ENCODE peak calls at places on chromosomes 6 and 20, in seven cellular contexts. One of them, this sample, is unnamed.

GRCh38 chr6:56299916-56300315 is 52.5 kb upstream of the COL21A1 start:
- DNase-seq in naive thymus-derived CD8-positive, alpha-beta T cell: no peak
- DNase-seq in prostate gland: no peak
- DNase-seq in ELF-1: no peak
- DNase-seq in AG20443: no peak
- DNase-seq in IMR-90: no peak
- DNase-seq in HCT116: no peak
- DNase-seq in this sample: no peak

GRCh38 chr20:35088231-35088794 is 4.3 kb downstream of the TRPC4AP start:
- DNase-seq in naive thymus-derived CD8-positive, alpha-beta T cell: no peak
- DNase-seq in prostate gland: no peak
- DNase-seq in ELF-1: no peak
- DNase-seq in AG20443: no peak
- DNase-seq in IMR-90: peak
- DNase-seq in HCT116: no peak
- DNase-seq in this sample: no peak

GRCh38 chr6:150301871-150302800 is 66.7 kb upstream of the IYD start:
- DNase-seq in naive thymus-derived CD8-positive, alpha-beta T cell: no peak
- DNase-seq in prostate gland: no peak
- DNase-seq in ELF-1: no peak
- DNase-seq in AG20443: peak
- DNase-seq in IMR-90: peak
- DNase-seq in HCT116: peak
- DNase-seq in this sample: no peak

GRCh38 chr6:162056745-162057144 is 670.8 kb downstream of the PRKN start:
- DNase-seq in naive thymus-derived CD8-positive, alpha-beta T cell: no peak
- DNase-seq in prostate gland: no peak
- DNase-seq in ELF-1: peak
- DNase-seq in AG20443: peak
- DNase-seq in IMR-90: no peak
- DNase-seq in HCT116: no peak
- DNase-seq in this sample: no peak

GRCh38 chr6:30743099-30744053 is 889 bp upstream of the FLOT1 start:
- DNase-seq in naive thymus-derived CD8-positive, alpha-beta T cell: no peak
- DNase-seq in prostate gland: no peak
- DNase-seq in ELF-1: no peak
- DNase-seq in AG20443: peak
- DNase-seq in IMR-90: peak
- DNase-seq in HCT116: no peak
- DNase-seq in this sample: no peak

GRCh38 chr6:24779416-24779815 is 4.7 kb downstream of the GMNN start:
- DNase-seq in naive thymus-derived CD8-positive, alpha-beta T cell: no peak
- DNase-seq in prostate gland: peak
- DNase-seq in ELF-1: no peak
- DNase-seq in AG20443: no peak
- DNase-seq in IMR-90: peak
- DNase-seq in HCT116: no peak
- DNase-seq in this sample: no peak

GRCh38 chr6:143692696-143693095 is 14.9 kb downstream of the PHACTR2 start:
- DNase-seq in naive thymus-derived CD8-positive, alpha-beta T cell: no peak
- DNase-seq in prostate gland: no peak
- DNase-seq in ELF-1: no peak
- DNase-seq in AG20443: no peak
- DNase-seq in IMR-90: no peak
- DNase-seq in HCT116: no peak
- DNase-seq in this sample: no peak

GRCh38 chr20:11556410-11556809 is 361.3 kb upstream of the BTBD3 start:
- DNase-seq in naive thymus-derived CD8-positive, alpha-beta T cell: no peak
- DNase-seq in prostate gland: no peak
- DNase-seq in ELF-1: no peak
- DNase-seq in AG20443: no peak
- DNase-seq in IMR-90: no peak
- DNase-seq in HCT116: no peak
- DNase-seq in this sample: no peak

GRCh38 chr20:50331469-50332251 is 141.0 kb downstream of the CEBPB start:
- DNase-seq in naive thymus-derived CD8-positive, alpha-beta T cell: peak
- DNase-seq in prostate gland: no peak
- DNase-seq in ELF-1: no peak
- DNase-seq in AG20443: no peak
- DNase-seq in IMR-90: no peak
- DNase-seq in HCT116: no peak
- DNase-seq in this sample: no peak

GRCh38 chr6:35972471-35972985 is 51.6 kb upstream of the SRPK1 start:
- DNase-seq in naive thymus-derived CD8-positive, alpha-beta T cell: no peak
- DNase-seq in prostate gland: no peak
- DNase-seq in ELF-1: peak
- DNase-seq in AG20443: peak
- DNase-seq in IMR-90: no peak
- DNase-seq in HCT116: no peak
- DNase-seq in this sample: no peak

GRCh38 chr6:113998811-113999210 is 27.9 kb upstream of the HDAC2 start:
- DNase-seq in naive thymus-derived CD8-positive, alpha-beta T cell: no peak
- DNase-seq in prostate gland: no peak
- DNase-seq in ELF-1: no peak
- DNase-seq in AG20443: no peak
- DNase-seq in IMR-90: no peak
- DNase-seq in HCT116: no peak
- DNase-seq in this sample: no peak

GRCh38 chr6:35473849-35474128 is 5.6 kb downstream of the RPL10A start:
- DNase-seq in naive thymus-derived CD8-positive, alpha-beta T cell: no peak
- DNase-seq in prostate gland: no peak
- DNase-seq in ELF-1: no peak
- DNase-seq in AG20443: no peak
- DNase-seq in IMR-90: no peak
- DNase-seq in HCT116: no peak
- DNase-seq in this sample: no peak

GRCh38 chr6:13307508-13307995 is 20.8 kb downstream of the TBC1D7 start:
- DNase-seq in naive thymus-derived CD8-positive, alpha-beta T cell: no peak
- DNase-seq in prostate gland: no peak
- DNase-seq in ELF-1: no peak
- DNase-seq in AG20443: no peak
- DNase-seq in IMR-90: peak
- DNase-seq in HCT116: no peak
- DNase-seq in this sample: no peak

GRCh38 chr6:36666726-36667591 is 11.6 kb upstream of the CDKN1A start:
- DNase-seq in naive thymus-derived CD8-positive, alpha-beta T cell: no peak
- DNase-seq in prostate gland: peak
- DNase-seq in ELF-1: peak
- DNase-seq in AG20443: peak
- DNase-seq in IMR-90: peak
- DNase-seq in HCT116: peak
- DNase-seq in this sample: no peak

GRCh38 chr20:433300-433975 is 25.3 kb downstream of the RBCK1 start:
- DNase-seq in naive thymus-derived CD8-positive, alpha-beta T cell: no peak
- DNase-seq in prostate gland: no peak
- DNase-seq in ELF-1: no peak
- DNase-seq in AG20443: no peak
- DNase-seq in IMR-90: no peak
- DNase-seq in HCT116: no peak
- DNase-seq in this sample: no peak

GRCh38 chr6:27091661-27092315 is 155.7 kb upstream of the PRSS16 start:
- DNase-seq in naive thymus-derived CD8-positive, alpha-beta T cell: no peak
- DNase-seq in prostate gland: no peak
- DNase-seq in ELF-1: peak
- DNase-seq in AG20443: peak
- DNase-seq in IMR-90: peak
- DNase-seq in HCT116: peak
- DNase-seq in this sample: peak

GRCh38 chr6:55433446-55434130 is 106.3 kb downstream of the GFRAL start:
- DNase-seq in naive thymus-derived CD8-positive, alpha-beta T cell: no peak
- DNase-seq in prostate gland: no peak
- DNase-seq in ELF-1: no peak
- DNase-seq in AG20443: no peak
- DNase-seq in IMR-90: peak
- DNase-seq in HCT116: no peak
- DNase-seq in this sample: peak